ENCODE peak calls at places on chromosomes 6 and 20, in four cellular contexts. D, W, R and S are unnamed samples.

GRCh38 chr6:146829792-146830565 is 231.2 kb downstream of the ADGB start:
- DNase-seq in D (no peak), W (no peak), R (no peak), S (no peak)

GRCh38 chr6:147192278-147192911 is 11.8 kb upstream of the STXBP5 start:
- DNase-seq in D (no peak), W (no peak), R (peak; percentile 26), S (no peak)

GRCh38 chr6:167706313-167707109 is 120.2 kb upstream of the AFDN start:
- DNase-seq in D (no peak), W (no peak), R (no peak), S (peak; percentile 57)

GRCh38 chr6:11224252-11224965 is 8.1 kb downstream of the NEDD9 start:
- DNase-seq in D (peak; percentile 83), W (no peak), R (peak; percentile 22), S (no peak)

GRCh38 chr20:6637160-6637579 is 130.3 kb upstream of the BMP2 start:
- DNase-seq in D (no peak), W (no peak), R (no peak), S (no peak)

GRCh38 chr20:18103497-18103896 is 34.2 kb upstream of the KAT14 start:
- DNase-seq in D (no peak), W (no peak), R (no peak), S (no peak)

GRCh38 chr20:3739926-3740599 is 7.6 kb downstream of the HSPA12B start:
- DNase-seq in D (no peak), W (no peak), R (no peak), S (no peak)

GRCh38 chr6:122995930-122996796 is at the start of gene CLVS2:
- DNase-seq in D (peak; percentile 25), W (no peak), R (no peak), S (no peak)

GRCh38 chr6:137852811-137853210 is 14.2 kb upstream of the TNFAIP3 start:
- DNase-seq in D (no peak), W (no peak), R (no peak), S (no peak)

GRCh38 chr6:13526718-13527668 is 39.6 kb upstream of the GFOD1 start:
- DNase-seq in D (peak; percentile 15), W (peak; percentile 98), R (no peak), S (peak; percentile 92)

GRCh38 chr6:169428532-169428931 is 174.9 kb upstream of the THBS2 start:
- DNase-seq in D (peak; percentile 48), W (no peak), R (no peak), S (no peak)

GRCh38 chr6:74657033-74657432 is 548.8 kb downstream of the COL12A1 start:
- DNase-seq in D (peak; percentile 47), W (no peak), R (peak; percentile 7), S (no peak)

GRCh38 chr6:35190306-35190705 is 23.4 kb upstream of the SCUBE3 start:
- DNase-seq in D (no peak), W (no peak), R (peak; percentile 66), S (no peak)

GRCh38 chr6:79215233-79215824 is 19.2 kb downstream of the HMGN3 start:
- DNase-seq in D (peak; percentile 51), W (no peak), R (no peak), S (no peak)

GRCh38 chr6:169862464-169863148 is 111.2 kb downstream of the ERMARD start:
- DNase-seq in D (no peak), W (no peak), R (no peak), S (no peak)

GRCh38 chr6:47034919-47035318 is 7.2 kb downstream of the ADGRF1 start:
- DNase-seq in D (peak; percentile 100), W (no peak), R (peak; percentile 99), S (no peak)

GRCh38 chr6:71533939-71534379 is 245.3 kb downstream of the OGFRL1 start:
- DNase-seq in D (peak; percentile 15), W (peak; percentile 27), R (peak; percentile 45), S (no peak)

GRCh38 chr6:69867075-69867911 is 937 bp downstream of the COL19A1 start:
- DNase-seq in D (peak; percentile 32), W (peak; percentile 79), R (peak; percentile 5), S (peak; percentile 74)

DNA sequence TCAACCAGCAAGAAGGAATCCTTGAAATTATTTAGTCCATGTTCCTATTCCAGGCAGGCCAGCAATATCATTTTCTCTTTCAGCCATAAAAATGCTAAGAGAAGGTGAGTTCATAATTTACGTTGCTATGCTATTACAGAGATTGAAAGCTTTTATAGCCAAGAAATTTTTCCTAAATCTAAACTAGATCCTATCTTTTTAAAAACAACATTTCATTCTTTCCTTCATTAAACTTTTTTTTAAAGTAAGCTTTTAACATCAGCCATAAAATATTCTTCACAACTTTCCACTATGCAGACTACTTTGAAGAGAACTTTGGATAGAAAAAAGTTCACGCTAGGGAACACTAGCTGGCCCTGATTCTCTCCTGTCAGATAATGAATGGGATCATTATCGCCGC is 159.8 kb downstream of the RPS12 start:
- DNase-seq in D (no peak), W (no peak), R (no peak), S (no peak)
- H3K4me2 ChIP-seq in D (no peak overlapping the region), W (no peak overlapping the region), R (no peak overlapping the region), S (no peak overlapping the region)

GRCh38 chr20:59784365-59785117 is 148.9 kb downstream of the SYCP2 start:
- DNase-seq in D (no peak), W (no peak), R (no peak), S (no peak)
- H3K9me3 ChIP-seq in D (no peaks in the 10 kb centered on the region), W (no peaks in the 10 kb centered on the region), R (no peaks in the 10 kb centered on the region), S (no peaks in the 10 kb centered on the region)

DNA sequence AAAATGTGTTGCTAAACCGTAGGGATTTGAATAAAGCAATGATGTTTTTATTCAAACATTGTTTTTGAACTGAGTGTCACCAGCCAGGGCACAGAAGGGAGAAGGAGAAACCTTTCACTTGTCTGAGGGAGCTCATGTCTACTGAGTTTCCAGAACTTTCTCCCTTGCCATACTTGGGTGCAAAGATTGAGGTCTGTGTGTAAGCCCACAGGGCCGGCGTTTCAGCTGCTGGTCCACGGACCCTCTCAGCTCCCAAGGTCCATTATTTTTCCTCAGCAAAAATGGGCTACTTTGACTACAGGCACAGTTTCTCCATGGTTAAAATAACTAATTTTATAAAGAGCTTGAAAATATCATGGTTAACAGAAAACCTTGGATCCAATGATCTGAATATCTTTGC is 32.6 kb downstream of the PSMG4 start:
- DNase-seq in D (no peak), W (no peak), R (no peak), S (no peak)
- H3K36me3 ChIP-seq in D (no peaks in the 10 kb centered on the region), W (no peaks in the 10 kb centered on the region), R (no peaks in the 10 kb centered on the region), S (no peaks in the 10 kb centered on the region)

GRCh38 chr6:82889117-82889516 is 176.5 kb downstream of the UBE3D start:
- DNase-seq in D (no peak), W (no peak), R (no peak), S (no peak)

GRCh38 chr6:82893889-82894652 is 171.6 kb downstream of the UBE3D start:
- DNase-seq in D (no peak), W (no peak), R (no peak), S (no peak)

GRCh38 chr6:82890240-82890639 is 175.4 kb downstream of the UBE3D start:
- DNase-seq in D (no peak), W (no peak), R (no peak), S (no peak)

DNA sequence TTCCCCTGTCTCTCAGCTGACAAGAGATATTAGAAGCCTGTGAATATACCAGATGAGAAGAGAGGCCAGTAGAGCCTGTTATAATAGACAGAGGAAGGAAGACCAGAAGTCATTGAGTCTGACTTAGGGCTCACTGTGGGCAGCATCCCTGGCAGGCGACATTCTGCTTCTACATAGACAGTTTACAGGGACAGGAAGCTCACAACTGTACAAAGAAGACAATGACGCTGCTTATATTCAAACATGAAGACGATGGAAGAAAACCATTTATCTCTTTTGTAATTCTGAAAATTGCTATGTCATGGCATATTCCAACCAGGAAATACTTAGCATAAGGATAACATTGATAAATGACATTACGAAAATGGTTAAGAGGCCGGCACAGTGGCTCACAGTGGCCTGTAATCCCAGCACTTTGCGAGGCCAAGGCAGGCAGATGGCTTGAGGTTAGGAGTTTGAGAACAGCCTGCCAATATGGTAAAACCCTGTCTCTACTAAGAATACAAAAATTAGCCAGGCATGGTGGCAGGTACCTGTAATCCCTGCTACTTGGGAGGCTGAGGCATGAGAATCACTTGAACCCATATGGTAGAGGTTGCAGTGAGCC is 170.9 kb downstream of the UBE3D start:
- DNase-seq in D (no peak), W (no peak), R (no peak), S (no peak)
- H3K4me2 ChIP-seq in D (no peak overlapping the region), W (no peak overlapping the region), R (no peak overlapping the region), S (no peak overlapping the region)